ENCODE peak calls at places on chromosomes 12 and 14, in nine cellular contexts. C is NCI-H1105 treated with DMSO at 0.1 percent for 48 hours; K is iris pigment epithelial cell; Y is activated naive CD4-positive, alpha-beta T cell treated with anti-CD3 and anti-CD28 coated beads for 36 hours; V is GM12892; F is non-pigmented ciliary epithelial cell; J is EL; O is erythroblast; A is NB4. R is an unnamed sample.

GRCh38 chr14:105448706-105449111 is 25.9 kb upstream of the CRIP2 start:
- DNase-seq in J (peak; percentile 38), O (peak; percentile 78), A (peak; percentile 53), K (peak; percentile 54), F (no peak), Y (peak; percentile 52), V (peak; percentile 91), C (no peak), R (no peak)

GRCh38 chr12:116222358-116222757 is 55.1 kb downstream of the MED13L start:
- DNase-seq in O (peak; percentile 86), Y (peak; percentile 84), A (peak; percentile 34), K (peak; percentile 95), F (peak; percentile 63), J (peak; percentile 77), C (peak; percentile 80), V (no peak), R (no peak)

GRCh38 chr12:122947352-122947792 is 18.9 kb downstream of the ABCB9 start:
- DNase-seq in Y (peak; percentile 17), V (no peak), K (no peak), A (no peak), O (peak; percentile 51), C (no peak), F (no peak), J (no peak), R (no peak)

GRCh38 chr12:107373238-107373809 is 280.0 kb upstream of the CRY1 start:
- DNase-seq in K (no peak), Y (no peak), J (no peak), F (no peak), C (no peak), O (no peak), V (no peak), A (peak; percentile 25), R (no peak)

GRCh38 chr12:91483471-91483985 is 300.9 kb upstream of the DCN start:
- DNase-seq in J (no peak), V (no peak), K (peak; percentile 92), C (no peak), F (peak; percentile 10), A (no peak), O (no peak), Y (no peak), R (no peak)

GRCh38 chr14:92645841-92646478 is 102.5 kb downstream of the LGMN start:
- DNase-seq in K (peak; percentile 91), J (peak; percentile 92), V (no peak), Y (no peak), O (no peak), F (no peak), C (no peak), A (peak; percentile 80), R (no peak)

GRCh38 chr14:103121846-103122577 is 1.2 kb upstream of the TNFAIP2 start:
- DNase-seq in J (peak; percentile 63), Y (no peak), C (peak; percentile 98), F (no peak), O (no peak), V (no peak), A (peak; percentile 94), K (no peak), R (peak; percentile 99)

GRCh38 chr12:116727902-116728301 is 10.0 kb downstream of the SPRING1 start:
- DNase-seq in F (no peak), O (no peak), C (no peak), Y (no peak), J (no peak), K (no peak), A (no peak), V (no peak), R (no peak)

GRCh38 chr14:59308706-59309105 is 120.2 kb downstream of the DAAM1 start:
- DNase-seq in C (no peak), V (no peak), O (no peak), K (no peak), A (no peak), J (no peak), Y (no peak), F (no peak), R (no peak)

GRCh38 chr14:76346391-76347160 is 29.4 kb upstream of the ESRRB start:
- DNase-seq in F (no peak), C (no peak), K (peak; percentile 8), O (no peak), Y (no peak), J (peak; percentile 8), V (no peak), A (no peak), R (peak; percentile 35)

GRCh38 chr12:123232472-123232806 is 502 bp downstream of the MPHOSPH9 start:
- DNase-seq in J (no peak), V (no peak), Y (no peak), O (no peak), A (no peak), C (no peak), F (no peak), K (peak; percentile 42), R (no peak)

GRCh38 chr12:95184119-95184518 is 33.1 kb downstream of the FGD6 start:
- DNase-seq in K (no peak), Y (no peak), O (no peak), V (no peak), F (no peak), A (peak; percentile 22), C (no peak), J (no peak), R (no peak)

GRCh38 chr12:54375258-54375579 is 9.3 kb downstream of the ZNF385A start:
- DNase-seq in C (no peak), K (no peak), V (no peak), A (no peak), O (no peak), F (no peak), Y (no peak), J (no peak), R (no peak)

GRCh38 chr14:65291561-65291960 is 121.0 kb upstream of the FUT8 start:
- DNase-seq in K (no peak), V (no peak), C (no peak), Y (no peak), A (peak; percentile 53), J (no peak), O (no peak), F (no peak), R (no peak)

GRCh38 chr14:91060472-91061308 is at the start of gene RPS6KA5:
- DNase-seq in C (peak; percentile 100), F (peak; percentile 100), K (peak; percentile 100), Y (peak; percentile 100), O (peak; percentile 100), V (peak; percentile 79), J (peak; percentile 100), A (peak; percentile 100), R (peak; percentile 99)

GRCh38 chr12:52074006-52074405 is 4.2 kb downstream of the ATG101 start:
- DNase-seq in O (no peak), K (no peak), V (no peak), C (no peak), J (peak; percentile 84), A (peak; percentile 99), F (no peak), Y (no peak), R (peak; percentile 43)

GRCh38 chr12:6647083-6647604 is at the start of gene ACRBP:
- DNase-seq in A (peak; percentile 82), V (peak; percentile 74), Y (peak; percentile 56), C (no peak), J (peak; percentile 44), O (peak; percentile 81), F (no peak), K (peak; percentile 43), R (no peak)

GRCh38 chr14:92552066-92552465 is 38.5 kb downstream of the RIN3 start:
- DNase-seq in V (no peak), A (no peak), C (no peak), K (no peak), Y (no peak), J (no peak), F (no peak), O (peak; percentile 17), R (no peak)

GRCh38 chr12:8890313-8891084 is 23.8 kb upstream of the PHC1 start:
- DNase-seq in F (no peak), Y (peak; percentile 78), V (peak; percentile 37), A (peak; percentile 57), C (peak; percentile 18), O (peak; percentile 76), J (peak; percentile 48), K (peak; percentile 27), R (no peak)

GRCh38 chr14:99521176-99522024 is 40.2 kb downstream of the CCNK start:
- DNase-seq in Y (no peak), V (no peak), J (no peak), A (no peak), O (no peak), F (no peak), C (no peak), K (no peak), R (no peak)

GRCh38 chr12:46385439-46385838 is 12.9 kb upstream of the SLC38A2 start:
- DNase-seq in C (no peak), K (no peak), O (peak; percentile 33), J (no peak), A (peak; percentile 29), V (no peak), Y (no peak), F (no peak), R (no peak)

GRCh38 chr12:76422878-76423438 is 74.7 kb upstream of the BBS10 start:
- DNase-seq in K (peak; percentile 83), A (peak; percentile 4), F (peak; percentile 26), C (no peak), Y (no peak), V (no peak), J (peak; percentile 59), O (no peak), R (no peak)

GRCh38 chr12:1917172-1918070 is 1.0 kb downstream of the CACNA2D4 start:
- DNase-seq in Y (no peak), V (no peak), F (no peak), C (no peak), K (no peak), A (peak; percentile 88), O (peak; percentile 71), J (no peak), R (no peak)

GRCh38 chr12:6965026-6965661 is 5.3 kb downstream of the PHB2 start:
- DNase-seq in K (peak; percentile 87), A (peak; percentile 91), Y (peak; percentile 95), F (no peak), V (peak; percentile 85), C (peak; percentile 87), O (peak; percentile 93), J (peak; percentile 78), R (peak; percentile 27)